ENCODE peak calls at places on chromosomes 4 and X, in four cellular contexts. One of them, this sample, is unnamed.

GRCh38 chr4:83724488-83725060 is 188.7 kb downstream of the GPAT3 start:
- DNase-seq in tibial artery: no peak
- DNase-seq in mucosa of descending colon: no peak
- DNase-seq in OCI-LY7: no peak
- DNase-seq in this sample: no peak

GRCh38 chrX:23854122-23854521 is 53.6 kb downstream of the APOO start:
- DNase-seq in tibial artery: no peak
- DNase-seq in mucosa of descending colon: no peak
- DNase-seq in OCI-LY7: no peak
- DNase-seq in this sample: no peak

GRCh38 chrX:148562846-148563245 is 62.4 kb downstream of the AFF2 start:
- DNase-seq in tibial artery: no peak
- DNase-seq in mucosa of descending colon: no peak
- DNase-seq in OCI-LY7: peak; percentile 60
- DNase-seq in this sample: no peak

GRCh38 chr4:106690487-106690886 is 321.9 kb upstream of the GIMD1 start:
- DNase-seq in tibial artery: no peak
- DNase-seq in mucosa of descending colon: no peak
- DNase-seq in OCI-LY7: no peak
- DNase-seq in this sample: no peak

GRCh38 chrX:85851418-85851817 is 195.9 kb downstream of the CHM start:
- DNase-seq in tibial artery: no peak
- DNase-seq in mucosa of descending colon: peak; percentile 50
- DNase-seq in OCI-LY7: no peak
- DNase-seq in this sample: no peak

GRCh38 chr4:176927664-176928063 is 134.9 kb upstream of the VEGFC start:
- DNase-seq in tibial artery: no peak
- DNase-seq in mucosa of descending colon: no peak
- DNase-seq in OCI-LY7: no peak
- DNase-seq in this sample: no peak

GRCh38 chr4:123564758-123565346 is 168.3 kb downstream of the SPRY1 start:
- DNase-seq in tibial artery: peak; percentile 35
- DNase-seq in mucosa of descending colon: peak; percentile 84
- DNase-seq in OCI-LY7: peak; percentile 89
- DNase-seq in this sample: peak; percentile 43

GRCh38 chr4:107666134-107666533 is 53.9 kb downstream of the PAPSS1 start:
- DNase-seq in tibial artery: no peak
- DNase-seq in mucosa of descending colon: no peak
- DNase-seq in OCI-LY7: peak; percentile 8
- DNase-seq in this sample: no peak

GRCh38 chrX:51694254-51694653 is 11.6 kb upstream of the CENPVL2 start:
- DNase-seq in tibial artery: no peak
- DNase-seq in mucosa of descending colon: no peak
- DNase-seq in OCI-LY7: no peak
- DNase-seq in this sample: no peak

GRCh38 chr4:41124916-41125548 is 89.3 kb downstream of the APBB2 start:
- DNase-seq in tibial artery: no peak
- DNase-seq in mucosa of descending colon: no peak
- DNase-seq in OCI-LY7: no peak
- DNase-seq in this sample: no peak

GRCh38 chrX:74613350-74614192 is 853 bp downstream of the RLIM start:
- DNase-seq in tibial artery: peak; percentile 19
- DNase-seq in mucosa of descending colon: peak; percentile 14
- DNase-seq in OCI-LY7: peak; percentile 39
- DNase-seq in this sample: no peak

GRCh38 chrX:129040124-129040523 is 483.2 kb downstream of the SMARCA1 start:
- DNase-seq in tibial artery: no peak
- DNase-seq in mucosa of descending colon: no peak
- DNase-seq in OCI-LY7: no peak
- DNase-seq in this sample: no peak

GRCh38 chr4:171676555-171677215 is 136.5 kb upstream of the GALNTL6 start:
- DNase-seq in tibial artery: no peak
- DNase-seq in mucosa of descending colon: no peak
- DNase-seq in OCI-LY7: peak; percentile 85
- DNase-seq in this sample: peak; percentile 59

GRCh38 chrX:44314259-44314734 is 29.2 kb downstream of the EFHC2 start:
- DNase-seq in tibial artery: no peak
- DNase-seq in mucosa of descending colon: peak; percentile 11
- DNase-seq in OCI-LY7: no peak
- DNase-seq in this sample: no peak

GRCh38 chr4:19722404-19722803 is 529.3 kb upstream of the SLIT2 start:
- DNase-seq in tibial artery: no peak
- DNase-seq in mucosa of descending colon: no peak
- DNase-seq in OCI-LY7: no peak
- DNase-seq in this sample: no peak

GRCh38 chr4:172982151-172982590 is 186.4 kb upstream of the GALNT7 start:
- DNase-seq in tibial artery: peak; percentile 80
- DNase-seq in mucosa of descending colon: no peak
- DNase-seq in OCI-LY7: no peak
- DNase-seq in this sample: peak; percentile 33

GRCh38 chr4:24475756-24476155 is 108.6 kb downstream of the DHX15 start:
- DNase-seq in tibial artery: no peak
- DNase-seq in mucosa of descending colon: no peak
- DNase-seq in OCI-LY7: no peak
- DNase-seq in this sample: no peak

GRCh38 chr4:94442251-94442650 is 9.5 kb upstream of the PDLIM5 start:
- DNase-seq in tibial artery: no peak
- DNase-seq in mucosa of descending colon: no peak
- DNase-seq in OCI-LY7: no peak
- DNase-seq in this sample: no peak

GRCh38 chrX:136630881-136631280 is 17.1 kb upstream of the CD40LG start:
- DNase-seq in tibial artery: no peak
- DNase-seq in mucosa of descending colon: no peak
- DNase-seq in OCI-LY7: no peak
- DNase-seq in this sample: no peak
- H3K4me1 ChIP-seq in tibial artery: no peaks in the 10 kb centered on the region
- H3K4me1 ChIP-seq in mucosa of descending colon: no peaks in the 10 kb centered on the region
- H3K4me1 ChIP-seq in OCI-LY7: no peaks in the 10 kb centered on the region
- H3K4me1 ChIP-seq in this sample: peaks cover 18% of the 10 kb centered on the region

GRCh38 chr4:86973668-86974067 is 38.9 kb downstream of the AFF1 start:
- DNase-seq in tibial artery: no peak
- DNase-seq in mucosa of descending colon: no peak
- DNase-seq in OCI-LY7: no peak
- DNase-seq in this sample: no peak
- H3K4me1 ChIP-seq in tibial artery: peaks cover 41% of the 10 kb centered on the region
- H3K4me1 ChIP-seq in mucosa of descending colon: peaks cover 48% of the 10 kb centered on the region
- H3K4me1 ChIP-seq in OCI-LY7: peaks cover 76% of the 10 kb centered on the region
- H3K4me1 ChIP-seq in this sample: peaks cover 24% of the 10 kb centered on the region

DNA sequence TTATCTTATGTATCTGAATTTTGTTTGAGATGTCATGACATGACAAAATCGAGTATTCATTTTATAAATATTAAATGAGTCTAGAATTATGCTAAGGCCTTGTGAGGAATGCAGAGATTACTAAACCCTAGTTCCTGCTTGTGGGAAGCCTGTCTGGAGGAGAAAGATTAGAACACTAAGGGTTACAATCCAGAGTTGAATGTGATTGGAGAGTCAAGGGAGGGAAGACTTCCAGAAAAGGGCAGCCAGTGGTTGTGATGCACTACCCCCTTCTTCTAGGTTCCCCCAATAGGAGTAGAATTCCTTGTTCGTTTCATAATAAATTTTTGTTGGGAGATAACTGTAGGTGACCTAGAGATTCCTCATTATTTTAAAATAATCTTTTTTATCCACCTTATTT is 141.1 kb downstream of the AFF1 start:
- DNase-seq in tibial artery: no peak
- DNase-seq in mucosa of descending colon: no peak
- DNase-seq in OCI-LY7: no peak
- DNase-seq in this sample: no peak
- H3K4me1 ChIP-seq in tibial artery: peaks cover 68% of the 10 kb centered on the region
- H3K4me1 ChIP-seq in mucosa of descending colon: peaks cover 31% of the 10 kb centered on the region
- H3K4me1 ChIP-seq in OCI-LY7: peaks cover 34% of the 10 kb centered on the region
- H3K4me1 ChIP-seq in this sample: peaks cover 12% of the 10 kb centered on the region

GRCh38 chr4:84966382-84967291 is at the start of gene WDFY3:
- DNase-seq in tibial artery: peak; percentile 89
- DNase-seq in mucosa of descending colon: peak; percentile 81
- DNase-seq in OCI-LY7: no peak
- DNase-seq in this sample: no peak
- H3K4me1 ChIP-seq in tibial artery: peaks cover 5% of the 10 kb centered on the region
- H3K4me1 ChIP-seq in mucosa of descending colon: peaks cover 6% of the 10 kb centered on the region
- H3K4me1 ChIP-seq in OCI-LY7: no peaks in the 10 kb centered on the region
- H3K4me1 ChIP-seq in this sample: no peaks in the 10 kb centered on the region